ENCODE peak calls at places on chromosomes 7 and 10, in six cellular contexts. A, Q, D, M, Z and O are unnamed samples.

GRCh38 chr7:128801667-128802066 is 9.9 kb downstream of the CCDC136 start:
- DNase-seq in A (no peak), Q (no peak), D (no peak), M (no peak), Z (no peak), O (no peak)

GRCh38 chr7:8637322-8637721 is 203.9 kb downstream of the NXPH1 start:
- DNase-seq in A (no peak), Q (no peak), D (no peak), M (no peak), Z (no peak), O (no peak)

GRCh38 chr7:29841926-29842671 is 35.8 kb downstream of the WIPF3 start:
- DNase-seq in A (no peak), Q (no peak), D (no peak), M (no peak), Z (no peak), O (no peak)

GRCh38 chr10:91051834-91052233 is 130.9 kb upstream of the ANKRD1 start:
- DNase-seq in A (peak; percentile 55), Q (no peak), D (no peak), M (peak; percentile 15), Z (peak; percentile 35), O (no peak)

GRCh38 chr10:24374134-24374915 is 165.4 kb downstream of the KIAA1217 start:
- DNase-seq in A (no peak), Q (no peak), D (no peak), M (peak; percentile 90), Z (peak; percentile 81), O (no peak)

GRCh38 chr10:70115948-70116682 is 16.5 kb downstream of the AIFM2 start:
- DNase-seq in A (no peak), Q (peak; percentile 57), D (no peak), M (peak; percentile 42), Z (peak; percentile 34), O (peak; percentile 62)

GRCh38 chr10:47104786-47105385 is 193.7 kb downstream of the PTPN20 start:
- DNase-seq in A (no peak), Q (no peak), D (no peak), M (peak; percentile 9), Z (no peak), O (peak; percentile 36)

GRCh38 chr7:103134866-103135554 is 13.9 kb downstream of the NAPEPLD start:
- DNase-seq in A (no peak), Q (no peak), D (no peak), M (peak; percentile 22), Z (peak; percentile 31), O (no peak)